ENCODE peak calls at places on chromosomes 4 and X, in nine cellular contexts. L is OCI-LY7, J is hepatocyte, P is MM.1S, B is HCT116, T is GM23338, W is GM23248, K is Karpas-422, V is PC-9. C is an unnamed sample.
A peak's percentile ranks its signal among the peaks of the same experiment; 100 is the strongest.

GRCh38 chr4:54100607-54101189 is 735 bp downstream of the GSX2 start:
- DNase-seq in V (no peak), P (no peak), K (peak; percentile 66), W (peak; percentile 64), L (no peak), T (peak; percentile 39), B (no peak), J (no peak), C (no peak)

GRCh38 chr4:35950442-35950841 is 293.9 kb downstream of the ARAP2 start:
- DNase-seq in L (no peak), V (no peak), K (no peak), P (no peak), T (no peak), B (no peak), W (no peak), J (no peak), C (no peak)

GRCh38 chr4:111839186-111839585 is 306.1 kb upstream of the FAM241A start:
- DNase-seq in T (peak; percentile 26), K (no peak), P (no peak), L (no peak), B (no peak), J (no peak), V (no peak), W (no peak), C (no peak)

GRCh38 chr4:140238353-140239041 is 84.5 kb upstream of the MAML3 start:
- DNase-seq in J (peak; percentile 67), K (peak; percentile 85), W (peak; percentile 94), L (no peak), P (no peak), T (peak; percentile 61), V (peak; percentile 53), B (no peak), C (no peak)

GRCh38 chrX:108224727-108225455 is 133.3 kb downstream of the ATG4A start:
- DNase-seq in V (peak; percentile 7), W (peak; percentile 40), B (peak; percentile 10), L (peak; percentile 12), T (peak; percentile 72), K (peak; percentile 65), J (peak; percentile 59), P (peak; percentile 24), C (peak; percentile 65)

GRCh38 chr4:107939307-107939706 is 8.0 kb downstream of the CYP2U1 start:
- DNase-seq in W (peak; percentile 44), K (no peak), T (no peak), B (no peak), V (no peak), L (no peak), P (no peak), J (no peak), C (no peak)

GRCh38 chr4:803884-804283 is 22.0 kb downstream of the CPLX1 start:
- DNase-seq in J (no peak), B (no peak), P (no peak), K (no peak), V (no peak), T (no peak), W (no peak), L (no peak), C (no peak)

GRCh38 chr4:164847016-164847415 is 30.0 kb upstream of the APELA start:
- DNase-seq in K (no peak), B (no peak), W (peak; percentile 11), P (no peak), J (no peak), T (no peak), V (no peak), L (no peak), C (no peak)

GRCh38 chr4:92198711-92199110 is 105.1 kb upstream of the GRID2 start:
- DNase-seq in P (no peak), B (no peak), V (no peak), J (no peak), L (no peak), K (no peak), T (no peak), W (peak; percentile 73), C (peak; percentile 53)

GRCh38 chr4:7957113-7957656 is 17.5 kb upstream of the AFAP1 start:
- DNase-seq in L (no peak), V (no peak), W (no peak), J (no peak), B (no peak), P (no peak), K (no peak), T (no peak), C (no peak)

GRCh38 chrX:45322382-45322781 is 121.7 kb upstream of the DIPK2B start:
- DNase-seq in W (peak; percentile 81), L (peak; percentile 2), T (peak; percentile 61), P (peak; percentile 54), K (peak; percentile 65), J (peak; percentile 64), B (peak; percentile 51), V (peak; percentile 14), C (peak; percentile 92)

GRCh38 chr4:6225469-6225868 is 25.1 kb upstream of the JAKMIP1 start:
- DNase-seq in K (peak; percentile 75), L (peak; percentile 23), V (peak; percentile 25), P (peak; percentile 43), W (peak; percentile 43), B (no peak), J (peak; percentile 66), T (peak; percentile 84), C (peak; percentile 28)

GRCh38 chr4:80407246-80407645 is 71.7 kb downstream of the CFAP299 start:
- DNase-seq in K (no peak), W (peak; percentile 84), B (no peak), V (no peak), P (no peak), T (no peak), L (no peak), J (no peak), C (peak; percentile 2)

GRCh38 chr4:121154103-121154515 is 10.0 kb downstream of the TNIP3 start:
- DNase-seq in V (no peak), J (no peak), P (peak; percentile 58), B (no peak), K (no peak), L (no peak), W (no peak), T (no peak), C (no peak)

GRCh38 chr4:72987741-72988729 is 81.5 kb downstream of the COX18 start:
- DNase-seq in T (no peak), K (no peak), B (no peak), V (no peak), W (peak; percentile 33), P (no peak), L (no peak), J (no peak), C (peak; percentile 17)

GRCh38 chr4:87844476-87844875 is 11.7 kb downstream of the MEPE start:
- DNase-seq in V (no peak), P (no peak), K (no peak), W (peak; percentile 61), T (no peak), L (no peak), J (no peak), B (no peak), C (no peak)

GRCh38 chrX:99371976-99372595 is 1038.0 kb downstream of the PCDH19 start:
- DNase-seq in L (no peak), P (no peak), B (no peak), T (no peak), W (no peak), V (no peak), J (no peak), K (no peak), C (no peak)

GRCh38 chrX:155148724-155149537 is 67.3 kb upstream of the VBP1 start:
- DNase-seq in B (no peak), V (no peak), K (peak; percentile 71), P (no peak), T (peak; percentile 65), W (peak; percentile 25), J (no peak), L (peak; percentile 17), C (peak; percentile 40)

GRCh38 chr4:47031713-47032404 is 492 bp downstream of the GABRB1 start:
- DNase-seq in J (peak; percentile 35), W (no peak), P (no peak), V (no peak), B (no peak), T (no peak), L (no peak), K (no peak), C (no peak)

DNA sequence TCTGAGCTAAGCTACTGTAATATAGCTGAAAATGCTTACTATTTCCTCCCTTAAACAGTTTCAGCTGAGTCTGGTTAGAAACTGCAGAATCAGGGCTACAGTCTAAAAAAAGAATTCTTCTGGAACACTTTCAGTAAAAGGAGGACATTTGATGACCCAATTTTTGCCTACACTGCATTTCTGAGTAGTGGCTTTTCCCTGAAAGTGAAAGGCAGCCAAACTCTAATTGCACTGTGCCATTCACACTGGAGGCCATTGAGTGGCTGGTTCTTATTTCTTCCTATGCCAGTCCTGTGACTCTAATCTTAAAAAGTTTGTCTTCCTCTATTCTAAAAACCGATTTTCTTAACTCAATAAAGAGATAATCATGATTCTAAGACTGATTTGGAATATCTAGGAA is 526.0 kb downstream of the CFAP47 start:
- DNase-seq in B (no peak), T (no peak), J (no peak), K (no peak), W (no peak), V (no peak), P (peak; percentile 46), L (no peak), C (no peak)
- H3K9me2 ChIP-seq in B (no peaks in the 10 kb centered on the region), T (no peaks in the 10 kb centered on the region), J (no peaks in the 10 kb centered on the region), K (no peaks in the 10 kb centered on the region), W (no peaks in the 10 kb centered on the region), V (no peaks in the 10 kb centered on the region), P (no peaks in the 10 kb centered on the region), L (no peaks in the 10 kb centered on the region), C (no peaks in the 10 kb centered on the region)

GRCh38 chrX:34223574-34223973 is 91.5 kb upstream of the FAM47A start:
- DNase-seq in P (no peak), W (no peak), K (no peak), L (no peak), J (no peak), V (no peak), T (no peak), B (no peak), C (no peak)
- H3K9me2 ChIP-seq in P (no peaks in the 10 kb centered on the region), W (no peaks in the 10 kb centered on the region), K (no peaks in the 10 kb centered on the region), L (no peaks in the 10 kb centered on the region), J (no peaks in the 10 kb centered on the region), V (no peaks in the 10 kb centered on the region), T (no peaks in the 10 kb centered on the region), B (no peaks in the 10 kb centered on the region), C (no peaks in the 10 kb centered on the region)

DNA sequence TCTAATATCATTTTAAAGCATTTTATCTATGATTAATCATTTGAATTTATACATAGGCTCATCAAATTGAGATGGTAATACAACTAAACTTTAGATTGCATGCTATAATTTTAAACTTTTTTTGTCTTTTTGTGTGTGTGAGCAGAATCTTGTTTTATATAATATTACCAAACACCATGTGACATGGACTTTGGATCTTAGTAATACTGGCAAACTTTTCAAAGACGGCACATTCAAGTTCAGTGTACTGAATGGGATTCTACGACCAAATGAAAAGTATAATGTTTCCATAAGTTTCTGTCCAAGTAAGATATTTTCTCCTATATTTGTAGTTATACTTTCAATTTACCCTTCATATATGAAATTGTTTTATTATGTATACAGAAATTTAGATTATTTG is 116.0 kb downstream of the CFAP47 start:
- DNase-seq in T (no peak), L (no peak), W (no peak), J (no peak), B (no peak), V (no peak), K (no peak), P (no peak), C (no peak)
- H3K9me2 ChIP-seq in T (no peaks in the 10 kb centered on the region), L (no peaks in the 10 kb centered on the region), W (no peaks in the 10 kb centered on the region), J (no peaks in the 10 kb centered on the region), B (no peaks in the 10 kb centered on the region), V (no peaks in the 10 kb centered on the region), K (no peaks in the 10 kb centered on the region), P (no peaks in the 10 kb centered on the region), C (no peaks in the 10 kb centered on the region)

DNA sequence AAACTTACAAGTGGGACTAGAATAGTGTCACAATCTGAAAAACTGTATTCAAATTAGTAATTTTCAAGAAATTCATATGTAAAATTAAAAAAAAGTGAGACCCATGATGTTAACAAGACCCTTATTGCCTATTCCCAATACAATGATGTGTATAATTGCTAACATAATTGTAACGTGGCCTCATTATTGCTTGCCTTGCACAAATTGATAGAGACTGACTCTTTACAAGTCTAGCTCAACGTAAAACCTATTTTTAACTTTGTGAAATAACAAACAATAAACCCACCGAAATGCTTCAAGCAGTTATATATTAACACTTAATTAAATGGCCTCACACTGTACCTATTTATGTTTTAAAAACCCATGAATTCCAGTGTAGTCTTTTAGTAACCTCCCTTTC is 312.5 kb downstream of the DACH2 start:
- DNase-seq in K (no peak), W (no peak), V (no peak), T (no peak), P (no peak), L (no peak), J (no peak), B (no peak), C (no peak)
- H3K9me2 ChIP-seq in K (no peaks in the 10 kb centered on the region), W (no peaks in the 10 kb centered on the region), V (no peaks in the 10 kb centered on the region), T (no peaks in the 10 kb centered on the region), P (no peaks in the 10 kb centered on the region), L (no peaks in the 10 kb centered on the region), J (no peaks in the 10 kb centered on the region), B (no peaks in the 10 kb centered on the region), C (no peaks in the 10 kb centered on the region)

C was measured in PC-3.